ENCODE peak calls at places on chromosomes 16 and 17, in six cellular contexts. One of them, this sample, is unnamed.

GRCh38 chr17:34852614-34853013 is 108.6 kb downstream of the CCT6B start:
- DNase-seq in heart left ventricle: no peak
- DNase-seq in fibroblast of lung: no peak
- DNase-seq in uterus: no peak
- DNase-seq in psoas muscle: no peak
- DNase-seq in CD8-positive, alpha-beta T cell: no peak
- DNase-seq in this sample: no peak

GRCh38 chr16:89360760-89361435 is 129.5 kb downstream of the ANKRD11 start:
- DNase-seq in heart left ventricle: no peak
- DNase-seq in CD8-positive, alpha-beta T cell: peak
- DNase-seq in uterus: no peak
- DNase-seq in psoas muscle: no peak
- DNase-seq in fibroblast of lung: no peak
- DNase-seq in this sample: no peak

GRCh38 chr17:65324574-65324973 is 187.4 kb downstream of the RGS9 start:
- DNase-seq in fibroblast of lung: peak
- DNase-seq in uterus: no peak
- DNase-seq in heart left ventricle: no peak
- DNase-seq in CD8-positive, alpha-beta T cell: no peak
- DNase-seq in psoas muscle: no peak
- DNase-seq in this sample: no peak

GRCh38 chr17:74296548-74296936 is 22.5 kb downstream of the DNAI2 start:
- DNase-seq in heart left ventricle: peak
- DNase-seq in CD8-positive, alpha-beta T cell: no peak
- DNase-seq in psoas muscle: peak
- DNase-seq in fibroblast of lung: peak
- DNase-seq in uterus: peak
- DNase-seq in this sample: no peak

GRCh38 chr17:80101946-80102706 is 745 bp downstream of the GAA start:
- DNase-seq in heart left ventricle: no peak
- DNase-seq in psoas muscle: no peak
- DNase-seq in CD8-positive, alpha-beta T cell: no peak
- DNase-seq in uterus: no peak
- DNase-seq in fibroblast of lung: peak
- DNase-seq in this sample: no peak

GRCh38 chr17:32958418-32958817 is 30.5 kb downstream of the TMEM98 start:
- DNase-seq in heart left ventricle: no peak
- DNase-seq in psoas muscle: no peak
- DNase-seq in CD8-positive, alpha-beta T cell: no peak
- DNase-seq in fibroblast of lung: no peak
- DNase-seq in uterus: no peak
- DNase-seq in this sample: no peak

GRCh38 chr16:86619263-86619935 is 41.0 kb downstream of the FOXL1 start:
- DNase-seq in CD8-positive, alpha-beta T cell: no peak
- DNase-seq in uterus: no peak
- DNase-seq in psoas muscle: no peak
- DNase-seq in fibroblast of lung: no peak
- DNase-seq in heart left ventricle: peak
- DNase-seq in this sample: no peak

GRCh38 chr17:64369007-64369893 is 21.4 kb downstream of the PECAM1 start:
- DNase-seq in psoas muscle: no peak
- DNase-seq in fibroblast of lung: no peak
- DNase-seq in uterus: no peak
- DNase-seq in heart left ventricle: no peak
- DNase-seq in CD8-positive, alpha-beta T cell: no peak
- DNase-seq in this sample: no peak

GRCh38 chr16:19583665-19584300 is 28.3 kb downstream of the VPS35L start:
- DNase-seq in uterus: no peak
- DNase-seq in psoas muscle: no peak
- DNase-seq in heart left ventricle: no peak
- DNase-seq in fibroblast of lung: peak
- DNase-seq in CD8-positive, alpha-beta T cell: no peak
- DNase-seq in this sample: no peak

GRCh38 chr17:309361-309888 is 43.2 kb downstream of the RPH3AL start:
- DNase-seq in heart left ventricle: peak
- DNase-seq in psoas muscle: no peak
- DNase-seq in uterus: no peak
- DNase-seq in CD8-positive, alpha-beta T cell: no peak
- DNase-seq in fibroblast of lung: no peak
- DNase-seq in this sample: no peak
- TF ChIP-seq CTCF in heart left ventricle: peak
- TF ChIP-seq CTCF in psoas muscle: peak
- TF ChIP-seq CTCF in uterus: no peak
- TF ChIP-seq CTCF in CD8-positive, alpha-beta T cell: peak
- TF ChIP-seq CTCF in fibroblast of lung: peak
- TF ChIP-seq CTCF in this sample: no peak

GRCh38 chr17:6495450-6496115 is 51.3 kb downstream of the PIMREG start:
- DNase-seq in psoas muscle: no peak
- DNase-seq in CD8-positive, alpha-beta T cell: no peak
- DNase-seq in uterus: no peak
- DNase-seq in fibroblast of lung: no peak
- DNase-seq in heart left ventricle: no peak
- DNase-seq in this sample: peak
- TF ChIP-seq CTCF in psoas muscle: no peak
- TF ChIP-seq CTCF in CD8-positive, alpha-beta T cell: no peak
- TF ChIP-seq CTCF in uterus: no peak
- TF ChIP-seq CTCF in fibroblast of lung: no peak
- TF ChIP-seq CTCF in heart left ventricle: no peak
- TF ChIP-seq CTCF in this sample: no peak

DNA sequence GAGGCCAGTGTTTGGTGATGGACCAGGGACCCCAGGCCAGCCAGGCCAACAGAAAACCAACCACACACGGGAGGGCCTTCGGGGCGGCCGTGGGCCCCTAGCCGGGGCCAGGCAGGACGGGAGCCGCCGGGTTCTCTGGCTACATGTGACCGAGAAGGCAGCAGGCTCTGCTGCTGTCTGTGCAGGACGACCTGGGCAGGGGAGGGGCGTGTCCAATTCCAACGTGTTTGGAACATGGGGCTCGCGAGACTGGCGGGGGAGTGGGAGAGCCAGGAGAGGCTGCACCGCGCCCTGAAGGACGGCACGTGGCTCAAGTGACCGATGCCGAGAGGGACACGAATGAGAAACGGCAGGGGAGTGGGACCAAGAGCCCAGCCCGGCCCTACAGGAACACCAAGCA is 75.4 kb downstream of the LMF1 start:
- DNase-seq in CD8-positive, alpha-beta T cell: no peak
- DNase-seq in psoas muscle: peak
- DNase-seq in fibroblast of lung: no peak
- DNase-seq in uterus: no peak
- DNase-seq in heart left ventricle: no peak
- DNase-seq in this sample: no peak
- TF ChIP-seq CTCF in CD8-positive, alpha-beta T cell: no peak
- TF ChIP-seq CTCF in psoas muscle: no peak
- TF ChIP-seq CTCF in fibroblast of lung: no peak
- TF ChIP-seq CTCF in uterus: no peak
- TF ChIP-seq CTCF in heart left ventricle: no peak
- TF ChIP-seq CTCF in this sample: no peak

DNA sequence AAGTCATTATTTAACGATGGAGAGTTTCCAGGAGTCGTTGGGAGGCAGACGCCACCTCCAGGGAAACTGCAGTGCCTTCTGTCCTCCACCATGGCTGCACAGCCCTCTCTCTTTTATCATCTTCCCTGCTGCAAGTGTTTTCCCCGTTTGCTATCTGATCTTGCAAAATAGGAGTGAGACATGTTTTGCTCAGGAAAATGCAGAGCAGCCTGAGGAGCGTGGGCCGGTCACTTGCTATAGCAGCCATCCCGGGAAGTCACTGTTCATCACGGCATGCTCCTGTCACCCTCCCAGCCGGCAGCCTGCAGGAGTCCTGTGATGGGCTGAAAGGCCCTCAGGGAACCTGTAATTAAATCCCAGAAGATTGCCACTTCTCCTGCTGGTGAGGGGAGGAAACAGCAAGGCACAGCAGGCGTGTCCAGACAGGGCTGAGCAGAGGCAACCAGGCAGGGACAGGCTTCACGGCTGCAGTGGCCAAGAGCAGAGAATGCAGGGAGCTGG is 143.1 kb downstream of the GSG1L start:
- DNase-seq in psoas muscle: no peak
- DNase-seq in uterus: no peak
- DNase-seq in CD8-positive, alpha-beta T cell: no peak
- DNase-seq in fibroblast of lung: no peak
- DNase-seq in heart left ventricle: no peak
- DNase-seq in this sample: no peak
- TF ChIP-seq CTCF in psoas muscle: no peak
- TF ChIP-seq CTCF in uterus: no peak
- TF ChIP-seq CTCF in CD8-positive, alpha-beta T cell: no peak
- TF ChIP-seq CTCF in fibroblast of lung: peak
- TF ChIP-seq CTCF in heart left ventricle: no peak
- TF ChIP-seq CTCF in this sample: no peak

DNA sequence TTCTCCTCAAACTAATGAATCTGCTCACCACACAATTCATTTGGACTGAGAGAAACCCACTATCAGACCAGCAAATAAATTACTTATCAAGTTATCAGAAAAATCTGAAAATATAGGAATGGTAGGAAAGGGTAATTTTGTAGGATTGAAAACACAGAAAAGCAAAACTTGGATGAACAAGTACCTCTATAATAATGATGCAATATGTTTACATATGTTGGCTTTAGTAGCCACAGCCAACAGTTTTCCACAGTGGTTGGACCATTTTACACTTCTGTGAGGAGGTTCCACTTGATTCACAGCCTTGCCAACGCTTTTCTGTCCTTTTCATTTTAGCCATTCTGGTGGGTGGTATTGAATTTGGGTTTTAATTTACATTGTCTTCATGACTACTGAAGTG is 10.6 kb upstream of the GINS3 start:
- DNase-seq in heart left ventricle: no peak
- DNase-seq in uterus: no peak
- DNase-seq in fibroblast of lung: no peak
- DNase-seq in psoas muscle: no peak
- DNase-seq in CD8-positive, alpha-beta T cell: no peak
- DNase-seq in this sample: no peak
- TF ChIP-seq CTCF in heart left ventricle: no peak
- TF ChIP-seq CTCF in uterus: no peak
- TF ChIP-seq CTCF in fibroblast of lung: no peak
- TF ChIP-seq CTCF in psoas muscle: no peak
- TF ChIP-seq CTCF in CD8-positive, alpha-beta T cell: no peak
- TF ChIP-seq CTCF in this sample: no peak

GRCh38 chr17:48002920-48003685 is 32.2 kb downstream of the CDK5RAP3 start:
- DNase-seq in heart left ventricle: no peak
- DNase-seq in fibroblast of lung: no peak
- DNase-seq in uterus: no peak
- DNase-seq in psoas muscle: no peak
- DNase-seq in CD8-positive, alpha-beta T cell: no peak
- DNase-seq in this sample: no peak
- TF ChIP-seq CTCF in heart left ventricle: no peak
- TF ChIP-seq CTCF in fibroblast of lung: no peak
- TF ChIP-seq CTCF in uterus: no peak
- TF ChIP-seq CTCF in psoas muscle: no peak
- TF ChIP-seq CTCF in CD8-positive, alpha-beta T cell: no peak
- TF ChIP-seq CTCF in this sample: no peak

GRCh38 chr17:43363181-43363925 is 35.4 kb upstream of the ARL4D start:
- DNase-seq in heart left ventricle: no peak
- DNase-seq in psoas muscle: no peak
- DNase-seq in CD8-positive, alpha-beta T cell: no peak
- DNase-seq in uterus: no peak
- DNase-seq in fibroblast of lung: no peak
- DNase-seq in this sample: no peak

GRCh38 chr17:43366809-43367587 is 31.8 kb upstream of the ARL4D start:
- DNase-seq in CD8-positive, alpha-beta T cell: no peak
- DNase-seq in heart left ventricle: no peak
- DNase-seq in uterus: no peak
- DNase-seq in fibroblast of lung: no peak
- DNase-seq in psoas muscle: peak
- DNase-seq in this sample: no peak

GRCh38 chr17:43367588-43368242 is 31.1 kb upstream of the ARL4D start:
- DNase-seq in heart left ventricle: no peak
- DNase-seq in CD8-positive, alpha-beta T cell: peak
- DNase-seq in fibroblast of lung: peak
- DNase-seq in uterus: no peak
- DNase-seq in psoas muscle: no peak
- DNase-seq in this sample: no peak

GRCh38 chr17:43363926-43364285 is 34.9 kb upstream of the ARL4D start:
- DNase-seq in fibroblast of lung: no peak
- DNase-seq in uterus: no peak
- DNase-seq in CD8-positive, alpha-beta T cell: no peak
- DNase-seq in psoas muscle: no peak
- DNase-seq in heart left ventricle: no peak
- DNase-seq in this sample: no peak

GRCh38 chr17:43365356-43365755 is 33.4 kb upstream of the ARL4D start:
- DNase-seq in fibroblast of lung: no peak
- DNase-seq in heart left ventricle: no peak
- DNase-seq in uterus: no peak
- DNase-seq in CD8-positive, alpha-beta T cell: no peak
- DNase-seq in psoas muscle: no peak
- DNase-seq in this sample: no peak
- TF ChIP-seq CTCF in fibroblast of lung: no peak
- TF ChIP-seq CTCF in heart left ventricle: no peak
- TF ChIP-seq CTCF in uterus: no peak
- TF ChIP-seq CTCF in CD8-positive, alpha-beta T cell: no peak
- TF ChIP-seq CTCF in psoas muscle: no peak
- TF ChIP-seq CTCF in this sample: no peak

DNA sequence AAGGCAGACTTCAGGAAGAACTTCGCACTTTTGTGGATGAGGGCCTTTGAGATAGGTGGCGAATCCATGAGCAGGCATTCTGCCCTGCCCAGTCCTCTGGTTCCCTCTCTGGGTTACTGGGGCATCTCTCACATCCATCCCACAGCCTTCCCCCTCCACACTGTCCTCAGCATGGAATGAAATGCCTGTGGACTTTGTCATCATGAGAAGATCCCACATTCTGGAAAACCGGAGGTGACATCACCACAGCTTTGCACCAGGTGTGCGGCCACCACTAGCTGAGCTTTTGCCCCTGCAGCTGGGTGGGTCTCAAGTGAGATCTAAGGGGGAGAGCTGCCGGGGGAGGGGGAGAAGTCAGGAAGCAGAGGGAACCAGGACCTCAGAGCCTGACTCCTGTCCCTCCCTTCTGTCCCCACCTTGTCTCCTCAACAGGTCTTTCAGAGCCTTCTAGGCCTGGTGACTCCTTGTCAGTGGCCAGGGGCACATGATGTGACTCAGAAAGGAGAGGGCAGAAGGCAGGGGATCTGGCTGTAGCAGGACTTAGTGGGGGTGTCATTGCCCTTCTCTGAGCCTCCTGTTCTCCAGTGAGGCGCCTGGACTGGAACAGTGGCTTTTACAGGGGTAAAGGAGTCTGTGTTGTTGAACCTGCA is 40.0 kb upstream of the DLX4 start:
- DNase-seq in psoas muscle: no peak
- DNase-seq in heart left ventricle: no peak
- DNase-seq in uterus: no peak
- DNase-seq in CD8-positive, alpha-beta T cell: no peak
- DNase-seq in fibroblast of lung: no peak
- DNase-seq in this sample: no peak
- TF ChIP-seq CTCF in psoas muscle: no peak
- TF ChIP-seq CTCF in heart left ventricle: no peak
- TF ChIP-seq CTCF in uterus: no peak
- TF ChIP-seq CTCF in CD8-positive, alpha-beta T cell: no peak
- TF ChIP-seq CTCF in fibroblast of lung: no peak
- TF ChIP-seq CTCF in this sample: no peak

DNA sequence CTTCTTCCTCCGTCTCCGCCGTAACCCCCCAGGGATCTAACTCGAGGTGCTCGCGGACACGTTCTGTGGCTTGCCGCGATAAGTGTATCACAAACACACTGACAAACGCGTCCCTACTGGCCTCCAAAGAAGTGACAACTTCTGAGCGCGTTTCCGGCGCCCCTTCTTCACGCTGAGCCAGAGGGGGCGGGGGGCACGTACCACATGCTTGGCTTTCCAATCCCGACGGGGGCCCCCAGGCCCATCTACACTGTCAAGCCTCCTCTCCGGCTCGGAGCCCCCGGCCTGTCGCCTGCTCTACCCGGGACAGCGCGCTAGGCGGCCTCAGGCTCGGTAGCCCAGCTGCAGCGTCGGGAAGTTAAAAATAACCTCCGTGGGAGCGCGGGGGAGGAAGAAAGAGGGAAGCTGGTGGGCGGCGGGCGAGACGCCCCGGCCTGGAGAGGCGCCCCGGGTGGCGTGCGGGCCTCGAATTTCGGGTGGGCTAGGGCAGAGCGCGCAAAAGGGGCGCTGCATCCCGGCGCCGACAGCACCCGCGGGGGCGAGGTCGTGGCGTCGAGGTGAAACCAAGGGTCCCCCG is 676 bp upstream of the SPHK1 start:
- DNase-seq in uterus: peak
- DNase-seq in fibroblast of lung: no peak
- DNase-seq in heart left ventricle: peak
- DNase-seq in CD8-positive, alpha-beta T cell: peak
- DNase-seq in psoas muscle: peak
- DNase-seq in this sample: no peak
- TF ChIP-seq CTCF in uterus: peak
- TF ChIP-seq CTCF in fibroblast of lung: peak
- TF ChIP-seq CTCF in heart left ventricle: peak
- TF ChIP-seq CTCF in CD8-positive, alpha-beta T cell: peak
- TF ChIP-seq CTCF in psoas muscle: peak
- TF ChIP-seq CTCF in this sample: peak

This sample was measured in coronary artery.